ENCODE peak calls at places on chromosomes 3 and 15, in six cellular contexts. L is spleen, F is suprapubic skin, E is sigmoid colon, D is HCT116, H is stomach. Z is an unnamed sample.
A peak's percentile ranks its signal among the peaks of the same experiment; 100 is the strongest.

GRCh38 chr3:119323401-119324107 is 29.4 kb downstream of the ARHGAP31 start:
- DNase-seq in H (no peak), E (no peak), F (no peak), D (no peak), L (peak; percentile 83), Z (no peak)

GRCh38 chr3:185815391-185816282 is 9.2 kb downstream of the IGF2BP2 start:
- DNase-seq in L (no peak), H (no peak), D (no peak), F (no peak), E (no peak), Z (no peak)

GRCh38 chr3:101262393-101263240 is 57.8 kb downstream of the IMPG2 start:
- DNase-seq in L (no peak), F (no peak), E (no peak), D (no peak), H (no peak), Z (no peak)

GRCh38 chr3:169813757-169814517 is 1.2 kb upstream of the LRRC34 start:
- DNase-seq in D (no peak), L (peak; percentile 93), E (no peak), H (peak; percentile 46), F (no peak), Z (peak; percentile 28)

GRCh38 chr3:12423918-12424634 is 60.2 kb upstream of the TSEN2 start:
- DNase-seq in D (no peak), F (no peak), L (no peak), E (no peak), H (peak; percentile 48), Z (no peak)

GRCh38 chr15:95326689-95327525 is 1003.6 kb upstream of the NR2F2 start:
- DNase-seq in D (no peak), L (peak; percentile 77), E (peak; percentile 69), F (no peak), H (no peak), Z (no peak)

GRCh38 chr3:30344288-30344687 is 262.1 kb upstream of the TGFBR2 start:
- DNase-seq in H (no peak), D (no peak), F (no peak), E (no peak), L (no peak), Z (peak; percentile 37)

GRCh38 chr3:175512700-175513099 is 653.6 kb downstream of the NAALADL2 start:
- DNase-seq in E (no peak), H (no peak), D (no peak), L (no peak), F (no peak), Z (no peak)

GRCh38 chr15:74040115-74040850 is 42.1 kb downstream of the GOLGA6A start:
- DNase-seq in H (no peak), L (no peak), E (peak; percentile 90), F (no peak), D (no peak), Z (no peak)

GRCh38 chr3:3333571-3333970 is 154.1 kb upstream of the CRBN start:
- DNase-seq in H (no peak), D (no peak), F (no peak), L (no peak), E (no peak), Z (no peak)

GRCh38 chr15:33587773-33588172 is 277.0 kb downstream of the RYR3 start:
- DNase-seq in D (no peak), F (no peak), E (no peak), L (no peak), H (no peak), Z (no peak)

GRCh38 chr3:17806201-17806600 is 63.8 kb upstream of the TBC1D5 start:
- DNase-seq in E (no peak), L (no peak), D (no peak), F (no peak), H (no peak), Z (no peak)

GRCh38 chr3:162022931-162023330 is 526.3 kb downstream of the OTOL1 start:
- DNase-seq in H (no peak), L (no peak), D (no peak), F (no peak), E (no peak), Z (no peak)

GRCh38 chr15:85607141-85607806 is 187.5 kb downstream of the KLHL25 start:
- DNase-seq in E (no peak), H (no peak), F (no peak), D (no peak), L (no peak), Z (no peak)

GRCh38 chr3:58052373-58053273 is 44.4 kb downstream of the FLNB start:
- DNase-seq in L (no peak), H (peak; percentile 78), D (peak; percentile 94), E (peak; percentile 94), F (peak; percentile 86), Z (peak; percentile 77)

GRCh38 chr3:80668100-80668499 is 900.3 kb upstream of the ROBO1 start:
- DNase-seq in F (no peak), L (no peak), D (no peak), H (no peak), E (no peak), Z (no peak)

GRCh38 chr15:31277335-31278055 is 49.1 kb upstream of the KLF13 start:
- DNase-seq in D (no peak), L (peak; percentile 67), F (peak; percentile 57), E (peak; percentile 42), H (peak; percentile 14), Z (no peak)

GRCh38 chr15:70474682-70475438 is 288.5 kb downstream of the UACA start:
- DNase-seq in L (no peak), D (peak; percentile 82), H (peak; percentile 93), F (no peak), E (peak; percentile 83), Z (peak; percentile 87)

GRCh38 chr3:60309539-60310268 is 941.5 kb downstream of the FHIT start:
- DNase-seq in D (no peak), E (no peak), H (no peak), F (no peak), L (no peak), Z (no peak)

GRCh38 chr3:190696777-190697501 is 165.6 kb downstream of the GMNC start:
- DNase-seq in D (peak; percentile 21), F (no peak), E (no peak), L (no peak), H (no peak), Z (no peak)

GRCh38 chr15:41930221-41930866 is 36.5 kb upstream of the SPTBN5 start:
- DNase-seq in F (no peak), L (no peak), E (no peak), D (peak; percentile 31), H (no peak), Z (no peak)

GRCh38 chr3:99041747-99042146 is 140.3 kb upstream of the DCBLD2 start:
- DNase-seq in E (no peak), H (no peak), F (no peak), D (no peak), L (no peak), Z (no peak)

GRCh38 chr3:30982676-30983075 is 88.2 kb upstream of the GADL1 start:
- DNase-seq in E (no peak), H (no peak), F (no peak), L (no peak), D (no peak), Z (no peak)

GRCh38 chr15:25053000-25053815 is 98.4 kb downstream of the SNRPN start:
- DNase-seq in D (no peak), F (peak; percentile 54), H (peak; percentile 11), L (peak; percentile 70), E (peak; percentile 29), Z (no peak)

GRCh38 chr15:85289677-85290365 is 90.6 kb upstream of the AKAP13 start:
- DNase-seq in H (peak; percentile 81), D (peak; percentile 58), F (no peak), L (no peak), E (no peak), Z (peak; percentile 70)

GRCh38 chr3:125190781-125191180 is 21.8 kb downstream of the SLC12A8 start:
- DNase-seq in D (no peak), L (no peak), F (no peak), E (no peak), H (no peak), Z (no peak)

GRCh38 chr3:125191256-125191655 is 21.3 kb downstream of the SLC12A8 start:
- DNase-seq in D (no peak), F (no peak), E (no peak), L (no peak), H (no peak), Z (no peak)

GRCh38 chr3:125191730-125192129 is 20.8 kb downstream of the SLC12A8 start:
- DNase-seq in L (no peak), F (no peak), H (no peak), E (no peak), D (no peak), Z (no peak)

GRCh38 chr3:125194061-125194848 is 18.3 kb downstream of the SLC12A8 start:
- DNase-seq in E (no peak), F (no peak), L (no peak), H (no peak), D (no peak), Z (no peak)

GRCh38 chr3:125192190-125193035 is 20.1 kb downstream of the SLC12A8 start:
- DNase-seq in L (no peak), H (no peak), D (no peak), F (no peak), E (no peak), Z (peak; percentile 40)
- TF ChIP-seq POLR2A in L (no peak), H (no peak), D (no peak), F (no peak), E (no peak), Z (no peak)

GRCh38 chr3:181913254-181913653 is 201.5 kb downstream of the SOX2 start:
- DNase-seq in H (no peak), E (no peak), L (no peak), F (no peak), D (no peak), Z (no peak)
- TF ChIP-seq POLR2AphosphoS5 in H (no peak), E (no peak), L (no peak), F (no peak), D (no peak), Z (no peak)

GRCh38 chr3:184325715-184326114 is 11.3 kb downstream of the EIF4G1 start:
- DNase-seq in E (no peak), L (no peak), H (no peak), F (no peak), D (no peak), Z (no peak)

GRCh38 chr3:184321666-184322065 is 7.3 kb downstream of the EIF4G1 start:
- DNase-seq in H (no peak), F (no peak), E (no peak), D (no peak), L (no peak), Z (no peak)

GRCh38 chr3:184325269-184325668 is 10.9 kb downstream of the EIF4G1 start:
- DNase-seq in H (no peak), E (no peak), F (no peak), D (no peak), L (no peak), Z (peak; percentile 12)

GRCh38 chr3:184323696-184324095 is 9.3 kb downstream of the EIF4G1 start:
- DNase-seq in L (no peak), H (no peak), E (no peak), D (no peak), F (no peak), Z (no peak)

GRCh38 chr3:184322731-184323487 is 8.5 kb downstream of the EIF4G1 start:
- DNase-seq in L (no peak), D (no peak), E (no peak), F (no peak), H (no peak), Z (peak; percentile 52)
- TF ChIP-seq POLR2A in L (no peak), D (no peak), E (no peak), F (no peak), H (no peak), Z (no peak)

DNA sequence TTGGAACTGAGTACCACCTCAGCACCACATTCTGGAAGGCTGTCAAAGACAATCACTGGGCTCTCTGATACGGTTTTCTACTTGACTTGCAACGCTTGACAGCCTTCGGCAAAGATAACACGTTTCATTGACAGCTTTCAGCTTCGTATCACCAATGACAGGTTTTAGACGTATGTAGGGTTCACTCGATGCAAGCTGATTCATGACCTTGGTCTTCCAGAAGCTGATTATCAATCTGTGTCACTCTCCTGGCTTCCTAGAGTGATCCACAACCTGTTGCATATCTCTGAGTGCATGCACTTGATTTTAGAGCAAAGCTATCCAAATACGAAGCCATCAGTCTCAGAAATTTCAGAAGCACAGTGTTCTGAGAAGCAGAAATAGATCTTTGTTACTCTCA is 381.6 kb downstream of the FEZF2 start:
- DNase-seq in D (no peak), F (no peak), E (no peak), L (no peak), H (no peak), Z (no peak)
- TF ChIP-seq POLR2AphosphoS5 in D (no peak), F (no peak), E (no peak), L (no peak), H (no peak), Z (no peak)